ENCODE peak calls at places on chromosomes 6 and 20, in four cellular contexts. One of them, this sample, is unnamed.
A peak's percentile ranks its signal among the peaks of the same experiment; 100 is the strongest.

GRCh38 chr6:160438481-160438880 is 90.3 kb downstream of the SLC22A3 start:
- DNase-seq in K562: no peak
- DNase-seq in HepG2: no peak
- DNase-seq in SK-N-SH: no peak
- DNase-seq in this sample: no peak

GRCh38 chr20:10388571-10388970 is 45.5 kb downstream of the MKKS start:
- DNase-seq in K562: no peak
- DNase-seq in HepG2: no peak
- DNase-seq in SK-N-SH: no peak
- DNase-seq in this sample: no peak

GRCh38 chr6:78936515-78936914 is 69.2 kb downstream of the IRAK1BP1 start:
- DNase-seq in K562: no peak
- DNase-seq in HepG2: no peak
- DNase-seq in SK-N-SH: no peak
- DNase-seq in this sample: no peak

GRCh38 chr6:77930945-77931344 is 278.1 kb downstream of the MEI4 start:
- DNase-seq in K562: no peak
- DNase-seq in HepG2: no peak
- DNase-seq in SK-N-SH: no peak
- DNase-seq in this sample: no peak

GRCh38 chr20:38057351-38057972 is 23.9 kb downstream of the RPRD1B start:
- DNase-seq in K562: peak; percentile 88
- DNase-seq in HepG2: peak; percentile 88
- DNase-seq in SK-N-SH: peak; percentile 80
- DNase-seq in this sample: peak; percentile 72

GRCh38 chr20:51366155-51366886 is 176.2 kb downstream of the NFATC2 start:
- DNase-seq in K562: peak; percentile 37
- DNase-seq in HepG2: no peak
- DNase-seq in SK-N-SH: no peak
- DNase-seq in this sample: no peak

GRCh38 chr6:37531026-37531425 is 31.3 kb upstream of the CCDC167 start:
- DNase-seq in K562: no peak
- DNase-seq in HepG2: no peak
- DNase-seq in SK-N-SH: no peak
- DNase-seq in this sample: no peak

GRCh38 chr20:39885975-39886649 is 802.9 kb downstream of the MAFB start:
- DNase-seq in K562: peak; percentile 20
- DNase-seq in HepG2: peak; percentile 21
- DNase-seq in SK-N-SH: peak; percentile 29
- DNase-seq in this sample: peak; percentile 6

GRCh38 chr6:79813143-79813542 is 134.2 kb downstream of the ELOVL4 start:
- DNase-seq in K562: no peak
- DNase-seq in HepG2: no peak
- DNase-seq in SK-N-SH: no peak
- DNase-seq in this sample: no peak

GRCh38 chr20:2713285-2713684 is 20.7 kb downstream of the EBF4 start:
- DNase-seq in K562: peak; percentile 24
- DNase-seq in HepG2: peak; percentile 52
- DNase-seq in SK-N-SH: no peak
- DNase-seq in this sample: no peak

GRCh38 chr20:14512856-14513255 is 175.4 kb upstream of the FLRT3 start:
- DNase-seq in K562: no peak
- DNase-seq in HepG2: no peak
- DNase-seq in SK-N-SH: no peak
- DNase-seq in this sample: no peak

GRCh38 chr6:124200661-124201060 is 397.0 kb downstream of the NKAIN2 start:
- DNase-seq in K562: no peak
- DNase-seq in HepG2: no peak
- DNase-seq in SK-N-SH: no peak
- DNase-seq in this sample: no peak

GRCh38 chr6:90406142-90406794 is 109.6 kb upstream of the BACH2 start:
- DNase-seq in K562: peak; percentile 56
- DNase-seq in HepG2: peak; percentile 35
- DNase-seq in SK-N-SH: no peak
- DNase-seq in this sample: no peak

GRCh38 chr6:169246445-169246844 is 7.2 kb downstream of the THBS2 start:
- DNase-seq in K562: no peak
- DNase-seq in HepG2: no peak
- DNase-seq in SK-N-SH: no peak
- DNase-seq in this sample: no peak

GRCh38 chr6:52725530-52726192 is 37.6 kb downstream of the GSTA2 start:
- DNase-seq in K562: peak; percentile 72
- DNase-seq in HepG2: peak; percentile 99
- DNase-seq in SK-N-SH: no peak
- DNase-seq in this sample: no peak

GRCh38 chr20:58714340-58714922 is 21.8 kb downstream of the NPEPL1 start:
- DNase-seq in K562: no peak
- DNase-seq in HepG2: no peak
- DNase-seq in SK-N-SH: peak; percentile 32
- DNase-seq in this sample: no peak

GRCh38 chr6:95279641-95280040 is 297.7 kb upstream of the MANEA start:
- DNase-seq in K562: no peak
- DNase-seq in HepG2: no peak
- DNase-seq in SK-N-SH: no peak
- DNase-seq in this sample: no peak

DNA sequence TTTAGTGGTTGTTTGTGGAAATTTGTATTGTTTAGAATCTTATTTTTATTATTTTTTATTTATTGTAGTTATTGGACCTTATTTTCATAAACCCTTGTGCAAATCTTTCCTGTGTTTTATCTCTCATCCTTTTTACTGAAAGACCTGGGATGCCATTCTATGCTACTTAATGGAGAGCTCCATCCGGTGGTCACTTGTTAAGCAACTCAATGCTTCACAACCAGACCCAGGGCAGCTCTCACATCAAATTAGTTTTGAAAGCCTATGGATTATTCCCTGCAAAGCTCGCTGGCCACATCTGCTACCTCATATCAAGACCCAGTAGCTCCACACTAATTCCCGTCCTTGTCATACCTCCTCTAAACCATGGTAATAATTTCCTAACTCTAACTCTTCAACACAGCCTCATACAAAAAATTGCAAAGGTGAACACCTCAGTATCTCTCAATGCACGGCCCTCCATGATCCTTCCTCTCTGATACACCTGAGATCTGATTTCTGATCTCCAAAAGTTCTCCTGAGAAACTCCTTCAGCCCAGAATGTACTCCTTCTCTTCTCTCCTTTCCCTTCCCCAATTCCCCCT is 296.6 kb upstream of the MANEA start:
- DNase-seq in K562: peak; percentile 28
- DNase-seq in HepG2: no peak
- DNase-seq in SK-N-SH: peak; percentile 5
- DNase-seq in this sample: no peak
- TF ChIP-seq CTCF in K562: peak; percentile 22
- TF ChIP-seq CTCF in HepG2: peak; percentile 5
- TF ChIP-seq CTCF in SK-N-SH: peak; percentile 34
- TF ChIP-seq CTCF in this sample: no peak

GRCh38 chr6:133756046-133756445 is 132.9 kb upstream of the TCF21 start:
- DNase-seq in K562: no peak
- DNase-seq in HepG2: no peak
- DNase-seq in SK-N-SH: no peak
- DNase-seq in this sample: no peak
- H3K27ac ChIP-seq in K562: no peak overlapping the region
- H3K27ac ChIP-seq in HepG2: no peak overlapping the region
- H3K27ac ChIP-seq in SK-N-SH: no peak overlapping the region
- H3K27ac ChIP-seq in this sample: no peak overlapping the region

DNA sequence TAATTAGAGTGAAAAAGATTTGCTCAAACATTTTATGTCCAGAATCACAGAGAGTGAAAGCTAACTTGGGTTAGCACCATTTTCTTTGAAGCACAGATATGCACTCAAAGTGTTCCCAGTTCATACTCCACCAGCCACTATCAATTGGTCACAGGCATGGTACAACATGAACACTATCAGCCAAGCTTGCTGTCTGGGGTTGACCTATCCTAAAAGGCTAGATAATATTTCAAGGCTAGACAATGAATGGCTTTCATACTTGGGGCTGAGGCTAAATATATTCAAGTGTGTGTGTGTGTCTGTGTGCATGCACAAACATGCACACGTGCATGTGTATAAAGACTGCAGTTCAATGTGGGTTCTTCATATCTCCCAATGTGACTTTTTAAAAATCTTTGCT is 783.0 kb upstream of the GJE1 start:
- DNase-seq in K562: no peak
- DNase-seq in HepG2: no peak
- DNase-seq in SK-N-SH: no peak
- DNase-seq in this sample: no peak
- TF ChIP-seq GABPA in K562: no peak
- TF ChIP-seq GABPA in HepG2: no peak
- TF ChIP-seq GABPA in SK-N-SH: no peak
- TF ChIP-seq GABPA in this sample: no peak

GRCh38 chr20:53186630-53187029 is 214.5 kb downstream of the TSHZ2 start:
- DNase-seq in K562: peak; percentile 36
- DNase-seq in HepG2: no peak
- DNase-seq in SK-N-SH: no peak
- DNase-seq in this sample: no peak
- TF ChIP-seq CTCF in K562: peak; percentile 44
- TF ChIP-seq CTCF in HepG2: no peak
- TF ChIP-seq CTCF in SK-N-SH: no peak
- TF ChIP-seq CTCF in this sample: no peak

DNA sequence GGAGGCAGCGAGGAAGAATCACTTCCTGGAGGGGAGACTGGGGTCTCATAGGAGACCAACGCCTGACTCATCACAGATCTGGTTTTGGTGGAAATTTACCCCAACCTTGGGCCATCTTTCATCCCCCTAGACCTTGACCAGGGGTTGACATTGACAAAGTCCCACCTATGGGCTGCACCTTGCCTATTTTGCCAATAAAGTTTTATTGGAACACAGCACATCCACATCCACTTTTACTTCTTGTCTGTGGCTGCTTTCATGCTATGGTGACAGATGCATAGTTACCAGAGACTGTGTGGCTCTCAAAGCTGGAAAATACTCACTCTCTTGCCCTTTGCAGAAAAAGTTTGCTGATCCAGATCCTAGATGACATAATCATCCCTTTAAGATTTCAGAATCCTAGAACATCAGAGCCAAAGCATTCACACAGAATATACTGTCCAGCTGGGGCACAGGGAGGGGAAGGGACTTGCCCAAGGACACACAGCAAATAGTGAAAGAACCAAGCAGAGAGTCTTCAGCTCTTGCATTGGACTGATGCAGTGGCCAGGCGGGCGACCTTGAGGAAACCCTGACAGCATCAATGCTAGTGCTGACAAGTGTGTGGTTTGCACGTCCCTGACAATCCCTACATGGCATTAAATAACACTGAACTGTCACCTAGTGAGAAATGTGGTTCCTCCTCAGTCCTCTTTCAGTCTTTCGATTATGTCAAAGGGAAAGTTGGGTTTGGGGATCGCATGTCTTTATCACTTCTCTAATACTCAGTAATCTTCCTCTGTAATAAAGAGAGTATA is 41.2 kb downstream of the CD40 start:
- DNase-seq in K562: no peak
- DNase-seq in HepG2: no peak
- DNase-seq in SK-N-SH: no peak
- DNase-seq in this sample: no peak
- H3K27ac ChIP-seq in K562: no peak overlapping the region
- H3K27ac ChIP-seq in HepG2: no peak overlapping the region
- H3K27ac ChIP-seq in SK-N-SH: no peak overlapping the region
- H3K27ac ChIP-seq in this sample: no peak overlapping the region

GRCh38 chr20:61886721-61887658 is 178.7 kb downstream of the TAF4 start:
- DNase-seq in K562: peak; percentile 56
- DNase-seq in HepG2: peak; percentile 53
- DNase-seq in SK-N-SH: peak; percentile 82
- DNase-seq in this sample: peak; percentile 22
- TF ChIP-seq GABPA in K562: no peak
- TF ChIP-seq GABPA in HepG2: no peak
- TF ChIP-seq GABPA in SK-N-SH: no peak
- TF ChIP-seq GABPA in this sample: no peak

DNA sequence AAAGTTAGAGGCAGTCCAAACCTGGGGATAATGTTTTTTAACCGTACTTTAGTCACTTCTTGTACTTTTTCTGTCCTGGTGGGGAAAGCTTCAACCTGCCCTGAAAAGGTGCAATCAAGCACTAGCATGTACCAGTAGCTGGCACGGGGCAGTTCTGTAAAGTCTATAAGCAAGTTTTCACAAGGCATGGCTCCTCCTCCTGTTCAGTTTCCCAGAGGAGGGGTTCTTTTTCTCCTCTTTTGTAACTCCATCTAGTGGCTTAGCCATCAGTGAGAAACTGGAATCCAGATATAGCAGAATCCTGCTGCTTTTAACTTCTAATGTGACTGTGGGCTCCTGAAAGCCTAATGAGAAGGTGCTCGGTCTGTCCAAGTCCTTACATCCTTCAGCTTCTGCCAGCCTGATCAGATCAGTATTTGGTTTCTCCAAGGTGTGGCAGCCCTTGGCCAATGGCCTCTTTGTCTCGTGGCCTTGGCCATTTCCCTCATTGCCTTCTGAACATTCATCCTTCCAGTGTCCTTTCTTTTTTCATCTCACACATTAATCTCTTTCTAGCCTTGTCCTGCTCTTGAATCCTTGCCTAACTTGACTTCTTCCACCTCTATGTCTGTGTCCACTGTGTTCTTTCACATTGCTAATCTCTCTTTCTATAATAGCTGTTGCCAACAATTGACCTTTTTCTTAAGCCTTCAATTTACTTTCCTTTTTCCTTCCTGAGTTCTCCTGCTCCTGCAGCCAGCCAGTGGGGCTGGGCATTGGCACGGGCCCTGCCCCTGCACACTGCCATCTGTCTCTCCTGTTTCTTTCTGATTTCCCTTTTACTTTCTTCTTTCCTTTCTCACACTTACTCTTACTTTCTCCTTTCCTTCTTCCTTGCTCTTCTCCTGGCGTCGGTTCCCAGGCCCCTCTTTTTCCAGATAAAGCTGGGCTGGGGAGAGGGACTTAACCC is 222.0 kb upstream of the SYNCRIP start:
- DNase-seq in K562: no peak
- DNase-seq in HepG2: peak; percentile 38
- DNase-seq in SK-N-SH: no peak
- DNase-seq in this sample: no peak
- TF ChIP-seq CTCF in K562: peak; percentile 2
- TF ChIP-seq CTCF in HepG2: no peak
- TF ChIP-seq CTCF in SK-N-SH: no peak
- TF ChIP-seq CTCF in this sample: no peak

DNA sequence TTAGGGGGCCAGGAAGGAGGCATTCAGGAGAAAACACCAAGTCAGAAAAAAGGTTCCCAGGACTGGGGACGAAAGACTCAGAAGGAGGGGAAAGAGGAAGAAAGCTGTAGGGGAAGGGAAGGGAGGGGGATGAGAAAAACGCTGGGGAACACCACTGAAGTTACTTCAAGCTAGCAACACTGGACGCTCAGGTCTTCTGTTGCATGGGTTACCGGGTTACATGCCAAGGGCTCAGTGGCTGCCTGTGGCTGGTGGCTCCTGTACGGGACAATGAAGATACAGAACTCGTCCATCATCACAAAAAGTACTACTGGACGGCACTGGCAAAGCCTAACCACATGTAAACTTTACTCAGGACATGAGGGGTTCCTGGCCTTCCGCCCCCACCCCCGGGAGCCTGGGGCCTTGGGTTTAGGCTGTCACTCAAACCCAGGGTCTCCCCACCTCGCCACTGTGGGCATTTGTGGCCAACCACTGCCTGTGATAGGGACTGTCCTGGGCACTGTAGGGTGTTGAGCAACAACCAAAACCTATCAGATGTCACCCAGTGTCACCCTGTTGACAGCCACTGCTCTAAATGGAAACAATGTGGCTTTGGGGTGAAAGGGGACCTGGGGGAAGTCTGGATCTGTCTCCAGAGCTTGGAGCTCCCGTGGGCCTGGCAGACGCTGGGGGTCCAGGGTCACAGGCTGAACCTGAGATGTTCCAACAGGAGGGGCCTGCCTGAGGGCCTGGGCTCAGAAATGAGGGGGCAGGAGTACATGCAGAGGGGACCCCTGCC is 40.3 kb upstream of the CD93 start:
- DNase-seq in K562: no peak
- DNase-seq in HepG2: no peak
- DNase-seq in SK-N-SH: no peak
- DNase-seq in this sample: peak; percentile 89
- H3K27ac ChIP-seq in K562: no peak overlapping the region
- H3K27ac ChIP-seq in HepG2: no peak overlapping the region
- H3K27ac ChIP-seq in SK-N-SH: no peak overlapping the region
- H3K27ac ChIP-seq in this sample: peak overlapping the region; percentile 97

This sample was measured in HL-60.